ENCODE peak calls at places on chromosomes 7 and 10, in nine cellular contexts. A is T follicular helper cell; J is EL; G is stimulated activated CD4-positive, alpha-beta T cell treated with anti-CD3 and anti-CD28 coated beads, Interleukin-1b, Interleukin-23, amount 100 ng/mL, for 4 hours; C is substantia nigra; T is AG08396; R is T-cell; I is esophagus squamous epithelium; K is NCI-H2029. Z is an unnamed sample.

GRCh38 chr10:47381427-47382379 is 2.4 kb downstream of the ZNF488 start:
- DNase-seq in J (no peak), T (peak), I (no peak), C (no peak), R (no peak), A (no peak), G (no peak), K (no peak), Z (no peak)

GRCh38 chr10:78414380-78414779 is 380.7 kb downstream of the RPS24 start:
- DNase-seq in A (no peak), G (no peak), T (no peak), C (no peak), I (no peak), R (no peak), K (no peak), J (no peak), Z (no peak)

GRCh38 chr7:96388620-96389383 is 66.9 kb upstream of the SLC25A13 start:
- DNase-seq in G (no peak), R (no peak), C (no peak), A (no peak), J (peak), T (peak), I (no peak), K (no peak), Z (no peak)

GRCh38 chr7:105940111-105940510 is 23.0 kb upstream of the CDHR3 start:
- DNase-seq in I (no peak), J (no peak), G (no peak), R (no peak), K (peak), T (no peak), C (no peak), A (no peak), Z (no peak)

GRCh38 chr10:24262929-24263653 is 54.2 kb downstream of the KIAA1217 start:
- DNase-seq in A (no peak), R (no peak), K (no peak), J (no peak), I (no peak), T (no peak), C (no peak), G (no peak), Z (no peak)

GRCh38 chr10:113131611-113132330 is 181.7 kb downstream of the TCF7L2 start:
- DNase-seq in K (no peak), I (no peak), C (no peak), J (peak), R (no peak), A (no peak), G (no peak), T (peak), Z (no peak)

GRCh38 chr10:124075116-124075955 is 18.1 kb downstream of the CHST15 start:
- DNase-seq in I (no peak), T (no peak), C (no peak), K (no peak), J (no peak), A (no peak), R (no peak), G (no peak), Z (no peak)

GRCh38 chr10:14583252-14583651 is 191.4 kb downstream of the FAM107B start:
- DNase-seq in J (no peak), R (peak), I (no peak), G (peak), K (no peak), C (no peak), A (peak), T (no peak), Z (peak)

GRCh38 chr7:132380065-132380464 is 196.2 kb downstream of the PLXNA4 start:
- DNase-seq in I (no peak), T (peak), R (no peak), C (no peak), J (no peak), A (no peak), G (no peak), K (no peak), Z (peak)

GRCh38 chr7:140677496-140677895 is 4.8 kb downstream of the ADCK2 start:
- DNase-seq in G (no peak), I (no peak), C (no peak), T (no peak), K (no peak), A (no peak), R (no peak), J (no peak), Z (no peak)

GRCh38 chr10:21724695-21725371 is 190.8 kb downstream of the MLLT10 start:
- DNase-seq in K (peak), T (peak), J (peak), I (peak), G (no peak), C (no peak), R (no peak), A (peak), Z (peak)

Z was measured in small intestine.